ENCODE peak calls at places on chromosomes 1 and 21, in four cellular contexts. G is tibial artery, C is heart right ventricle, O is left ventricle myocardium inferior. E is an unnamed sample.

GRCh38 chr1:25799758-25800537 is at the start of gene SELENON:
- DNase-seq in G (peak; percentile 63), C (peak; percentile 85), O (peak; percentile 84), E (peak; percentile 86)

GRCh38 chr1:171438441-171438840 is 46.9 kb upstream of the PRRC2C start:
- DNase-seq in G (peak; percentile 71), C (no peak), O (peak; percentile 46), E (peak; percentile 95)

GRCh38 chr21:35075546-35075945 is 26.4 kb upstream of the RUNX1 start:
- DNase-seq in G (peak; percentile 26), C (no peak), O (no peak), E (no peak)

GRCh38 chr1:101496109-101496508 is 259.3 kb downstream of the S1PR1 start:
- DNase-seq in G (no peak), C (no peak), O (no peak), E (no peak)

GRCh38 chr1:77889671-77890070 is 1.2 kb downstream of the NEXN start:
- DNase-seq in G (no peak), C (no peak), O (no peak), E (no peak)

GRCh38 chr1:23466423-23466989 is 17.5 kb downstream of the ASAP3 start:
- DNase-seq in G (no peak), C (no peak), O (no peak), E (no peak)

GRCh38 chr1:43522776-43523480 is 7.8 kb upstream of the PTPRF start:
- DNase-seq in G (no peak), C (no peak), O (no peak), E (peak; percentile 39)

GRCh38 chr1:33317946-33318345 is 3.0 kb downstream of the A3GALT2 start:
- DNase-seq in G (no peak), C (no peak), O (no peak), E (no peak)

GRCh38 chr1:37561794-37562132 is 5.0 kb downstream of the DNALI1 start:
- DNase-seq in G (no peak), C (no peak), O (no peak), E (no peak)

GRCh38 chr1:58727363-58727762 is 27.5 kb upstream of the MYSM1 start:
- DNase-seq in G (no peak), C (no peak), O (no peak), E (no peak)

GRCh38 chr1:24318988-24319863 is at the start of gene GRHL3:
- DNase-seq in G (no peak), C (no peak), O (no peak), E (no peak)

GRCh38 chr1:77671836-77672235 is 10.6 kb downstream of the ZZZ3 start:
- DNase-seq in G (no peak), C (no peak), O (no peak), E (no peak)

GRCh38 chr1:57615956-57616355 is 192.1 kb upstream of the DAB1 start:
- DNase-seq in G (no peak), C (no peak), O (no peak), E (no peak)

GRCh38 chr21:46119565-46120271 is 21.8 kb downstream of the COL6A2 start:
- DNase-seq in G (no peak), C (peak; percentile 3), O (peak; percentile 11), E (peak; percentile 58)

GRCh38 chr1:232226197-232226681 is 403.7 kb downstream of the SIPA1L2 start:
- DNase-seq in G (no peak), C (no peak), O (no peak), E (no peak)

GRCh38 chr1:27071049-27071416 is 58.4 kb upstream of the TENT5B start:
- DNase-seq in G (no peak), C (no peak), O (no peak), E (no peak)

GRCh38 chr1:158145173-158145719 is 35.4 kb upstream of the CD1D start:
- DNase-seq in G (no peak), C (peak; percentile 84), O (peak; percentile 77), E (peak; percentile 64)

GRCh38 chr1:221727146-221728036 is 14.5 kb downstream of the DUSP10 start:
- DNase-seq in G (no peak), C (no peak), O (no peak), E (no peak)

GRCh38 chr21:45624356-45624854 is 19.1 kb upstream of the PCBP3 start:
- DNase-seq in G (no peak), C (no peak), O (no peak), E (no peak)

GRCh38 chr1:47912756-47913155 is 84.4 kb downstream of the TRABD2B start:
- DNase-seq in G (no peak), C (no peak), O (no peak), E (no peak)

GRCh38 chr1:93625582-93626327 is 55.9 kb downstream of the BCAR3 start:
- DNase-seq in G (no peak), C (peak; percentile 61), O (no peak), E (no peak)

GRCh38 chr1:93620841-93621210 is 60.8 kb downstream of the BCAR3 start:
- DNase-seq in G (no peak), C (no peak), O (no peak), E (no peak)

GRCh38 chr1:93623436-93623835 is 58.2 kb downstream of the BCAR3 start:
- DNase-seq in G (no peak), C (no peak), O (no peak), E (no peak)

GRCh38 chr1:93621246-93621645 is 60.4 kb downstream of the BCAR3 start:
- DNase-seq in G (no peak), C (no peak), O (no peak), E (no peak)

DNA sequence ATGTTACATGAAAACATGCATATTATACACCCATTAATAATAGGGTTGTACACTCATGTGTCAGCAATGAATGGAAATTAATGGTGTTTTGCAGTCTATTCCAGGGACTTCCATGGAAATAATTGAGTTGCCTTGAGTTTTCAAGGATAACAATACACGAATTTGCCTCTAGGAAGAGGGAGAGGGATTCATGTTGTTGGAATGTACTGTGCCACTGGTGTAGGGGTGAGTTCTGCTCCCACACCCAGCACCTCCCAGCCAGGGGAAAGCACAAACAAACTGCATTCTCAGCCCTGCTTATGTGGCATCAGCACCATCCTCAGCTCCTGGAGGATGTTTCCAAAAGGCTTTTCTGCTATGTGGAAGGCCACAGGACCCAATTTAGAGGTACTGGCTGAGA is 57.8 kb downstream of the BCAR3 start:
- DNase-seq in G (no peak), C (no peak), O (no peak), E (no peak)
- H3K4me1 ChIP-seq in G (no peaks in the 10 kb centered on the region), C (peaks cover 49% of the 10 kb centered on the region), O (peaks cover 79% of the 10 kb centered on the region), E (no peaks in the 10 kb centered on the region)

DNA sequence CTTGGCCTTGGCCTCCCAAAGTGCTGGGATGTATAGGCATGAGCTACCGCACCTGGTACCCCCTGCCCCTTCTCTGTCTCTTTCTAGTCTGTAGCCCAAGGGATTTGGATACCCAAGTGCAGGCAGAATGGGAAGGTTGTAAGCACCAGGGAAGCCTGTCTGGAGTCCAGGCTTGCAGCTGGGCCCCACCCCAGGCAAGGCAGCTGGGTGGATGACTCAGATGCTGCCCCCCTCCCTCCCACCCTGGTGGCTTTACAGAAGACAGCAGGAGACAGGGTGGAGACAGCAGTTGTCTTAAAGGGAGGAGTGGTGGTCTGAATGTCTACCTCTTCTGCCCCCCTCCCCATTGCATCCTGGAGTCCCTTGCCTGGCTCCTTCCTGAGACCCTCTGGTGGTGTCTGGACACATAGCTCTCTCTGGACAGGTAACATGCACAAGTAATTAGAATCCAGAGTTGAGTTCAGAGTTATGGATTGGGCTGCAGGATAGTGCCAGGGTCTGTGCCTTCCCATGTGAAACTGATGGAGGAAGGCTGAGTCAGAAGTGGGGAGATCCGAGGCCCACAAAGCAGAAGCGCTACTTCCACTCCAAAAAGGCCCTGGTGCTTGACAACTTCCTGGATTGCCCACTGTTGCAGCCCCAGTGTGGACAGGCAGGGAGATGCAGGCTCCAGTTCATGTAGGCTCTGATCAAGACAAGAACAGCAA is 5.1 kb downstream of the LMNA start:
- DNase-seq in G (peak; percentile 73), C (no peak), O (peak; percentile 59), E (peak; percentile 75)
- H3K4me1 ChIP-seq in G (peaks cover 9% of the 10 kb centered on the region), C (peaks cover 84% of the 10 kb centered on the region), O (peaks cover 100% of the 10 kb centered on the region), E (no peaks in the 10 kb centered on the region)

DNA sequence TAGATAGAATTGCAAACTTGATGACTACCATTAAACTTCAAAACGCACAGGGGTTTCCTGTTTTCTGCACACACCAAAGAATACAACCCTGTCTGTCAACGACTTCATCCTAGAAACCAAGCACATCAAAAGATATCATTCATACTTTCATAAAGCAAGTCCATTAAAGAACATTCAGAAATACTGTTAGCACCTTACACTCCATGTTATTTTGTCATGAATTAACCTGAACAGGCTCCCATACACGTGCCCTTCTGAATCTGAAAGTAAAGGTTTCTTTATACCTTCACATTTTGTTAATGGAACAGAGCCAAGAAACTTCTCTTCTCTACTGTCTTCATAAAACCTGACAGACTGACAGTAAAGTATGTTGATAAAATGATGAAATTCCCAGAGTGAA is 46.1 kb downstream of the PUM1 start:
- DNase-seq in G (no peak), C (no peak), O (no peak), E (no peak)
- H3K4me1 ChIP-seq in G (no peaks in the 10 kb centered on the region), C (peaks cover 71% of the 10 kb centered on the region), O (peaks cover 89% of the 10 kb centered on the region), E (peaks cover 2% of the 10 kb centered on the region)

GRCh38 chr1:247330548-247331171 is 1.0 kb downstream of the ZNF496 start:
- DNase-seq in G (no peak), C (no peak), O (no peak), E (peak; percentile 73)
- H3K4me1 ChIP-seq in G (no peaks in the 10 kb centered on the region), C (peaks cover 50% of the 10 kb centered on the region), O (peaks cover 62% of the 10 kb centered on the region), E (no peaks in the 10 kb centered on the region)

GRCh38 chr1:147591993-147592392 is 50.7 kb downstream of the BCL9 start:
- DNase-seq in G (no peak), C (no peak), O (no peak), E (no peak)
- H3K4me1 ChIP-seq in G (no peaks in the 10 kb centered on the region), C (peaks cover 18% of the 10 kb centered on the region), O (peaks cover 23% of the 10 kb centered on the region), E (no peaks in the 10 kb centered on the region)

GRCh38 chr1:51517361-51518032 is 1.6 kb downstream of the EPS15 start:
- DNase-seq in G (peak; percentile 40), C (no peak), O (no peak), E (no peak)
- H3K4me1 ChIP-seq in G (no peaks in the 10 kb centered on the region), C (peaks cover 55% of the 10 kb centered on the region), O (peaks cover 65% of the 10 kb centered on the region), E (no peaks in the 10 kb centered on the region)